ENCODE peak calls at places on chromosomes 4 and X, in eight cellular contexts. One of them, this sample, is unnamed.

GRCh38 chrX:44898411-44899221 is 25.6 kb downstream of the KDM6A start:
- DNase-seq in amniotic epithelial cell: peak; percentile 63
- DNase-seq in activated CD8-positive, alpha-beta T cell treated with anti-CD3 and anti-CD28 coated beads, Interleukin-2, amount 10 ng/mL, durations not matched to agents 7 days and 5 days: peak; percentile 19
- DNase-seq in CD8-positive, alpha-beta T cell: no peak
- DNase-seq in Peyer's patch: no peak
- DNase-seq in NCI-H1417: no peak
- DNase-seq in stimulated activated CD4-positive, alpha-beta T cell treated with anti-CD3 and anti-CD28 coated beads, Interleukin-4, amount 100 ng/mL, for 48 hours: no peak
- DNase-seq in kidney glomerular epithelial cell: no peak
- DNase-seq in this sample: no peak

GRCh38 chr4:114659386-114660008 is 60.9 kb downstream of the UGT8 start:
- DNase-seq in activated CD8-positive, alpha-beta T cell treated with anti-CD3 and anti-CD28 coated beads, Interleukin-2, amount 10 ng/mL, durations not matched to agents 7 days and 5 days: peak; percentile 44
- DNase-seq in NCI-H1417: peak; percentile 46
- DNase-seq in stimulated activated CD4-positive, alpha-beta T cell treated with anti-CD3 and anti-CD28 coated beads, Interleukin-4, amount 100 ng/mL, for 48 hours: peak; percentile 4
- DNase-seq in Peyer's patch: peak; percentile 85
- DNase-seq in CD8-positive, alpha-beta T cell: no peak
- DNase-seq in amniotic epithelial cell: peak; percentile 55
- DNase-seq in kidney glomerular epithelial cell: peak; percentile 75
- DNase-seq in this sample: peak; percentile 38

GRCh38 chrX:129678176-129678880 is 23.6 kb upstream of the APLN start:
- DNase-seq in Peyer's patch: peak; percentile 72
- DNase-seq in kidney glomerular epithelial cell: no peak
- DNase-seq in amniotic epithelial cell: no peak
- DNase-seq in activated CD8-positive, alpha-beta T cell treated with anti-CD3 and anti-CD28 coated beads, Interleukin-2, amount 10 ng/mL, durations not matched to agents 7 days and 5 days: peak; percentile 40
- DNase-seq in CD8-positive, alpha-beta T cell: peak; percentile 71
- DNase-seq in NCI-H1417: peak; percentile 82
- DNase-seq in stimulated activated CD4-positive, alpha-beta T cell treated with anti-CD3 and anti-CD28 coated beads, Interleukin-4, amount 100 ng/mL, for 48 hours: peak; percentile 19
- DNase-seq in this sample: no peak

GRCh38 chr4:74297556-74297955 is 10.7 kb upstream of the EPGN start:
- DNase-seq in amniotic epithelial cell: no peak
- DNase-seq in NCI-H1417: no peak
- DNase-seq in activated CD8-positive, alpha-beta T cell treated with anti-CD3 and anti-CD28 coated beads, Interleukin-2, amount 10 ng/mL, durations not matched to agents 7 days and 5 days: no peak
- DNase-seq in Peyer's patch: no peak
- DNase-seq in CD8-positive, alpha-beta T cell: no peak
- DNase-seq in stimulated activated CD4-positive, alpha-beta T cell treated with anti-CD3 and anti-CD28 coated beads, Interleukin-4, amount 100 ng/mL, for 48 hours: no peak
- DNase-seq in kidney glomerular epithelial cell: no peak
- DNase-seq in this sample: no peak

GRCh38 chr4:109186458-109186945 is 116.0 kb downstream of the COL25A1 start:
- DNase-seq in stimulated activated CD4-positive, alpha-beta T cell treated with anti-CD3 and anti-CD28 coated beads, Interleukin-4, amount 100 ng/mL, for 48 hours: no peak
- DNase-seq in Peyer's patch: no peak
- DNase-seq in activated CD8-positive, alpha-beta T cell treated with anti-CD3 and anti-CD28 coated beads, Interleukin-2, amount 10 ng/mL, durations not matched to agents 7 days and 5 days: no peak
- DNase-seq in CD8-positive, alpha-beta T cell: no peak
- DNase-seq in amniotic epithelial cell: no peak
- DNase-seq in kidney glomerular epithelial cell: no peak
- DNase-seq in NCI-H1417: no peak
- DNase-seq in this sample: no peak

GRCh38 chr4:140856692-140857091 is 100.5 kb upstream of the TBC1D9 start:
- DNase-seq in NCI-H1417: peak; percentile 66
- DNase-seq in kidney glomerular epithelial cell: no peak
- DNase-seq in activated CD8-positive, alpha-beta T cell treated with anti-CD3 and anti-CD28 coated beads, Interleukin-2, amount 10 ng/mL, durations not matched to agents 7 days and 5 days: no peak
- DNase-seq in stimulated activated CD4-positive, alpha-beta T cell treated with anti-CD3 and anti-CD28 coated beads, Interleukin-4, amount 100 ng/mL, for 48 hours: no peak
- DNase-seq in Peyer's patch: no peak
- DNase-seq in amniotic epithelial cell: peak; percentile 44
- DNase-seq in CD8-positive, alpha-beta T cell: no peak
- DNase-seq in this sample: no peak

GRCh38 chr4:108433832-108434231 is 186.5 kb upstream of the RPL34 start:
- DNase-seq in kidney glomerular epithelial cell: no peak
- DNase-seq in NCI-H1417: no peak
- DNase-seq in amniotic epithelial cell: peak; percentile 43
- DNase-seq in CD8-positive, alpha-beta T cell: peak; percentile 68
- DNase-seq in Peyer's patch: peak; percentile 55
- DNase-seq in stimulated activated CD4-positive, alpha-beta T cell treated with anti-CD3 and anti-CD28 coated beads, Interleukin-4, amount 100 ng/mL, for 48 hours: peak; percentile 6
- DNase-seq in activated CD8-positive, alpha-beta T cell treated with anti-CD3 and anti-CD28 coated beads, Interleukin-2, amount 10 ng/mL, durations not matched to agents 7 days and 5 days: peak; percentile 65
- DNase-seq in this sample: no peak

GRCh38 chr4:188109157-188109755 is at the start of gene TRIML2:
- DNase-seq in amniotic epithelial cell: no peak
- DNase-seq in CD8-positive, alpha-beta T cell: no peak
- DNase-seq in activated CD8-positive, alpha-beta T cell treated with anti-CD3 and anti-CD28 coated beads, Interleukin-2, amount 10 ng/mL, durations not matched to agents 7 days and 5 days: no peak
- DNase-seq in Peyer's patch: no peak
- DNase-seq in stimulated activated CD4-positive, alpha-beta T cell treated with anti-CD3 and anti-CD28 coated beads, Interleukin-4, amount 100 ng/mL, for 48 hours: no peak
- DNase-seq in kidney glomerular epithelial cell: no peak
- DNase-seq in NCI-H1417: no peak
- DNase-seq in this sample: no peak

GRCh38 chr4:149347139-149347538 is 468.5 kb downstream of the IQCM start:
- DNase-seq in CD8-positive, alpha-beta T cell: no peak
- DNase-seq in amniotic epithelial cell: peak; percentile 50
- DNase-seq in NCI-H1417: no peak
- DNase-seq in stimulated activated CD4-positive, alpha-beta T cell treated with anti-CD3 and anti-CD28 coated beads, Interleukin-4, amount 100 ng/mL, for 48 hours: no peak
- DNase-seq in kidney glomerular epithelial cell: no peak
- DNase-seq in activated CD8-positive, alpha-beta T cell treated with anti-CD3 and anti-CD28 coated beads, Interleukin-2, amount 10 ng/mL, durations not matched to agents 7 days and 5 days: no peak
- DNase-seq in Peyer's patch: no peak
- DNase-seq in this sample: no peak

GRCh38 chr4:139900964-139901376 is 235.4 kb downstream of the MGST2 start:
- DNase-seq in kidney glomerular epithelial cell: no peak
- DNase-seq in stimulated activated CD4-positive, alpha-beta T cell treated with anti-CD3 and anti-CD28 coated beads, Interleukin-4, amount 100 ng/mL, for 48 hours: no peak
- DNase-seq in amniotic epithelial cell: no peak
- DNase-seq in Peyer's patch: no peak
- DNase-seq in NCI-H1417: no peak
- DNase-seq in CD8-positive, alpha-beta T cell: no peak
- DNase-seq in activated CD8-positive, alpha-beta T cell treated with anti-CD3 and anti-CD28 coated beads, Interleukin-2, amount 10 ng/mL, durations not matched to agents 7 days and 5 days: no peak
- DNase-seq in this sample: no peak

GRCh38 chr4:110553197-110553596 is 69.7 kb downstream of the PITX2 start:
- DNase-seq in CD8-positive, alpha-beta T cell: no peak
- DNase-seq in NCI-H1417: no peak
- DNase-seq in amniotic epithelial cell: no peak
- DNase-seq in kidney glomerular epithelial cell: no peak
- DNase-seq in stimulated activated CD4-positive, alpha-beta T cell treated with anti-CD3 and anti-CD28 coated beads, Interleukin-4, amount 100 ng/mL, for 48 hours: no peak
- DNase-seq in activated CD8-positive, alpha-beta T cell treated with anti-CD3 and anti-CD28 coated beads, Interleukin-2, amount 10 ng/mL, durations not matched to agents 7 days and 5 days: no peak
- DNase-seq in Peyer's patch: no peak
- DNase-seq in this sample: no peak

GRCh38 chrX:145609951-145610511 is 207.6 kb upstream of the SLITRK2 start:
- DNase-seq in CD8-positive, alpha-beta T cell: no peak
- DNase-seq in kidney glomerular epithelial cell: peak; percentile 34
- DNase-seq in activated CD8-positive, alpha-beta T cell treated with anti-CD3 and anti-CD28 coated beads, Interleukin-2, amount 10 ng/mL, durations not matched to agents 7 days and 5 days: no peak
- DNase-seq in NCI-H1417: no peak
- DNase-seq in stimulated activated CD4-positive, alpha-beta T cell treated with anti-CD3 and anti-CD28 coated beads, Interleukin-4, amount 100 ng/mL, for 48 hours: no peak
- DNase-seq in Peyer's patch: no peak
- DNase-seq in amniotic epithelial cell: no peak
- DNase-seq in this sample: no peak

GRCh38 chr4:138449938-138450337 is 207.8 kb upstream of the SLC7A11 start:
- DNase-seq in CD8-positive, alpha-beta T cell: no peak
- DNase-seq in NCI-H1417: no peak
- DNase-seq in stimulated activated CD4-positive, alpha-beta T cell treated with anti-CD3 and anti-CD28 coated beads, Interleukin-4, amount 100 ng/mL, for 48 hours: no peak
- DNase-seq in amniotic epithelial cell: peak; percentile 36
- DNase-seq in Peyer's patch: no peak
- DNase-seq in activated CD8-positive, alpha-beta T cell treated with anti-CD3 and anti-CD28 coated beads, Interleukin-2, amount 10 ng/mL, durations not matched to agents 7 days and 5 days: no peak
- DNase-seq in kidney glomerular epithelial cell: no peak
- DNase-seq in this sample: no peak

GRCh38 chr4:78772526-78773084 is 3.5 kb upstream of the BMP2K start:
- DNase-seq in NCI-H1417: no peak
- DNase-seq in activated CD8-positive, alpha-beta T cell treated with anti-CD3 and anti-CD28 coated beads, Interleukin-2, amount 10 ng/mL, durations not matched to agents 7 days and 5 days: no peak
- DNase-seq in amniotic epithelial cell: no peak
- DNase-seq in CD8-positive, alpha-beta T cell: no peak
- DNase-seq in stimulated activated CD4-positive, alpha-beta T cell treated with anti-CD3 and anti-CD28 coated beads, Interleukin-4, amount 100 ng/mL, for 48 hours: no peak
- DNase-seq in Peyer's patch: no peak
- DNase-seq in kidney glomerular epithelial cell: no peak
- DNase-seq in this sample: no peak

GRCh38 chr4:76447326-76447954 is 12.4 kb downstream of the SHROOM3 start:
- DNase-seq in kidney glomerular epithelial cell: no peak
- DNase-seq in NCI-H1417: no peak
- DNase-seq in CD8-positive, alpha-beta T cell: no peak
- DNase-seq in activated CD8-positive, alpha-beta T cell treated with anti-CD3 and anti-CD28 coated beads, Interleukin-2, amount 10 ng/mL, durations not matched to agents 7 days and 5 days: no peak
- DNase-seq in amniotic epithelial cell: peak; percentile 42
- DNase-seq in stimulated activated CD4-positive, alpha-beta T cell treated with anti-CD3 and anti-CD28 coated beads, Interleukin-4, amount 100 ng/mL, for 48 hours: no peak
- DNase-seq in Peyer's patch: no peak
- DNase-seq in this sample: no peak

GRCh38 chr4:124777007-124777406 is 64.5 kb upstream of the ANKRD50 start:
- DNase-seq in amniotic epithelial cell: no peak
- DNase-seq in kidney glomerular epithelial cell: no peak
- DNase-seq in CD8-positive, alpha-beta T cell: no peak
- DNase-seq in stimulated activated CD4-positive, alpha-beta T cell treated with anti-CD3 and anti-CD28 coated beads, Interleukin-4, amount 100 ng/mL, for 48 hours: no peak
- DNase-seq in activated CD8-positive, alpha-beta T cell treated with anti-CD3 and anti-CD28 coated beads, Interleukin-2, amount 10 ng/mL, durations not matched to agents 7 days and 5 days: no peak
- DNase-seq in NCI-H1417: no peak
- DNase-seq in Peyer's patch: no peak
- DNase-seq in this sample: no peak

GRCh38 chrX:84362184-84362838 is 139.9 kb downstream of the HDX start:
- DNase-seq in stimulated activated CD4-positive, alpha-beta T cell treated with anti-CD3 and anti-CD28 coated beads, Interleukin-4, amount 100 ng/mL, for 48 hours: no peak
- DNase-seq in Peyer's patch: no peak
- DNase-seq in amniotic epithelial cell: peak; percentile 52
- DNase-seq in activated CD8-positive, alpha-beta T cell treated with anti-CD3 and anti-CD28 coated beads, Interleukin-2, amount 10 ng/mL, durations not matched to agents 7 days and 5 days: no peak
- DNase-seq in CD8-positive, alpha-beta T cell: no peak
- DNase-seq in NCI-H1417: no peak
- DNase-seq in kidney glomerular epithelial cell: no peak
- DNase-seq in this sample: no peak

GRCh38 chr4:129822708-129823504 is 727.0 kb downstream of the C4orf33 start:
- DNase-seq in kidney glomerular epithelial cell: no peak
- DNase-seq in NCI-H1417: no peak
- DNase-seq in activated CD8-positive, alpha-beta T cell treated with anti-CD3 and anti-CD28 coated beads, Interleukin-2, amount 10 ng/mL, durations not matched to agents 7 days and 5 days: no peak
- DNase-seq in CD8-positive, alpha-beta T cell: no peak
- DNase-seq in Peyer's patch: no peak
- DNase-seq in stimulated activated CD4-positive, alpha-beta T cell treated with anti-CD3 and anti-CD28 coated beads, Interleukin-4, amount 100 ng/mL, for 48 hours: no peak
- DNase-seq in amniotic epithelial cell: peak; percentile 71
- DNase-seq in this sample: no peak

GRCh38 chr4:133592106-133592505 is 443.0 kb downstream of the PCDH10 start:
- DNase-seq in activated CD8-positive, alpha-beta T cell treated with anti-CD3 and anti-CD28 coated beads, Interleukin-2, amount 10 ng/mL, durations not matched to agents 7 days and 5 days: no peak
- DNase-seq in amniotic epithelial cell: no peak
- DNase-seq in NCI-H1417: no peak
- DNase-seq in CD8-positive, alpha-beta T cell: no peak
- DNase-seq in stimulated activated CD4-positive, alpha-beta T cell treated with anti-CD3 and anti-CD28 coated beads, Interleukin-4, amount 100 ng/mL, for 48 hours: no peak
- DNase-seq in kidney glomerular epithelial cell: no peak
- DNase-seq in Peyer's patch: no peak
- DNase-seq in this sample: no peak